ENCODE peak calls at places on chromosome 15, in nine cellular contexts. T is neural progenitor cell, Q is NCI-H1417, U is GM06990, H is mucosa of gallbladder, P is H7, D is epithelial cell of prostate, R is anterior cingulate cortex, O is HS-27A. N is an unnamed sample.

GRCh38 chr15:52392008-52392687 is 96.5 kb upstream of the MYO5C start:
- DNase-seq in T (no peak), Q (no peak), U (no peak), H (no peak), P (peak; percentile 41), D (peak; percentile 55), R (no peak), O (no peak), N (no peak)

GRCh38 chr15:60790641-60791040 is 311.7 kb upstream of the ICE2 start:
- DNase-seq in T (no peak), Q (no peak), U (no peak), H (no peak), P (no peak), D (peak; percentile 6), R (no peak), O (no peak), N (no peak)

GRCh38 chr15:39969871-39970270 is 36.0 kb downstream of the EIF2AK4 start:
- DNase-seq in T (no peak), Q (no peak), U (no peak), H (no peak), P (no peak), D (peak; percentile 51), R (peak; percentile 3), O (peak; percentile 48), N (no peak)

GRCh38 chr15:63870043-63870394 is 36.3 kb upstream of the HERC1 start:
- DNase-seq in T (no peak), Q (no peak), U (peak; percentile 63), H (no peak), P (no peak), D (no peak), R (no peak), O (no peak), N (no peak)

GRCh38 chr15:39149636-39150035 is 431.2 kb upstream of the THBS1 start:
- DNase-seq in T (no peak), Q (no peak), U (no peak), H (no peak), P (no peak), D (no peak), R (no peak), O (no peak), N (no peak)

GRCh38 chr15:31840849-31841476 is 189.4 kb upstream of the CHRNA7 start:
- DNase-seq in T (no peak), Q (no peak), U (no peak), H (no peak), P (no peak), D (no peak), R (no peak), O (no peak), N (no peak)

GRCh38 chr15:81880314-81880713 is 165.5 kb downstream of the MEX3B start:
- DNase-seq in T (no peak), Q (no peak), U (peak; percentile 36), H (no peak), P (no peak), D (no peak), R (no peak), O (no peak), N (no peak)

GRCh38 chr15:49038382-49038781 is 7.9 kb downstream of the SECISBP2L start:
- DNase-seq in T (no peak), Q (no peak), U (no peak), H (no peak), P (no peak), D (no peak), R (no peak), O (no peak), N (no peak)

GRCh38 chr15:66877558-66878285 is 175.7 kb downstream of the SMAD6 start:
- DNase-seq in T (no peak), Q (no peak), U (no peak), H (no peak), P (no peak), D (no peak), R (no peak), O (no peak), N (no peak)

GRCh38 chr15:74630284-74631086 is 14.8 kb downstream of the CLK3 start:
- DNase-seq in T (no peak), Q (no peak), U (no peak), H (no peak), P (no peak), D (no peak), R (no peak), O (no peak), N (no peak)

GRCh38 chr15:71118345-71118744 is 3.1 kb downstream of the THSD4 start:
- DNase-seq in T (no peak), Q (no peak), U (no peak), H (no peak), P (no peak), D (no peak), R (no peak), O (no peak), N (no peak)

GRCh38 chr15:101246391-101246790 is 5.5 kb downstream of the CHSY1 start:
- DNase-seq in T (no peak), Q (no peak), U (no peak), H (no peak), P (no peak), D (no peak), R (no peak), O (no peak), N (no peak)

N was measured in suprapubic skin.